ENCODE peak calls at places on chromosomes 16 and 17, in eight cellular contexts. W is PC-9; O is putamen; A is stimulated activated CD4-positive, alpha-beta T cell treated with anti-CD3 and anti-CD28 coated beads, Interleukin-4, amount 100 ng/mL, for 48 hours; U is fibroblast of the aortic adventitia; J is heart left ventricle; M is T follicular helper cell; S is HuH-7. P is an unnamed sample.

GRCh38 chr17:76949913-76950695 is 81.9 kb downstream of the MGAT5B start:
- DNase-seq in W (no peak), O (no peak), A (no peak), U (no peak), J (no peak), M (no peak), S (no peak), P (no peak)

GRCh38 chr16:78897299-78897698 is 703.2 kb downstream of the MAF start:
- DNase-seq in W (no peak), O (no peak), A (no peak), U (no peak), J (no peak), M (no peak), S (no peak), P (no peak)

GRCh38 chr16:64962786-64963185 is 159.1 kb downstream of the CDH11 start:
- DNase-seq in W (no peak), O (no peak), A (no peak), U (no peak), J (no peak), M (no peak), S (no peak), P (no peak)

GRCh38 chr17:73989671-73990070 is 213.8 kb upstream of the RPL38 start:
- DNase-seq in W (no peak), O (no peak), A (no peak), U (no peak), J (no peak), M (no peak), S (no peak), P (no peak)

GRCh38 chr16:75296606-75297005 is 45.2 kb upstream of the BCAR1 start:
- DNase-seq in W (no peak), O (peak; percentile 56), A (no peak), U (peak; percentile 28), J (peak; percentile 84), M (no peak), S (no peak), P (no peak)

GRCh38 chr16:75385507-75386152 is 47.7 kb downstream of the CFDP1 start:
- DNase-seq in W (no peak), O (peak; percentile 69), A (no peak), U (peak; percentile 95), J (peak; percentile 29), M (no peak), S (peak; percentile 30), P (peak; percentile 18)

GRCh38 chr17:46865100-46865499 is 13.7 kb downstream of the WNT9B start:
- DNase-seq in W (no peak), O (no peak), A (no peak), U (no peak), J (no peak), M (no peak), S (no peak), P (no peak)

GRCh38 chr16:19907161-19907992 is 22.7 kb upstream of the GPRC5B start:
- DNase-seq in W (peak; percentile 73), O (peak; percentile 37), A (peak; percentile 52), U (peak; percentile 70), J (peak; percentile 46), M (peak; percentile 44), S (peak; percentile 79), P (peak; percentile 21)

GRCh38 chr17:63250830-63251229 is 195.3 kb downstream of the CYB561 start:
- DNase-seq in W (no peak), O (no peak), A (no peak), U (peak; percentile 77), J (no peak), M (no peak), S (no peak), P (no peak)

GRCh38 chr17:50201226-50201854 is at the start of gene COL1A1:
- DNase-seq in W (no peak), O (no peak), A (no peak), U (peak; percentile 94), J (peak; percentile 80), M (no peak), S (no peak), P (no peak)

GRCh38 chr17:79655672-79656290 is 44.9 kb upstream of the RBFOX3 start:
- DNase-seq in W (no peak), O (no peak), A (no peak), U (no peak), J (no peak), M (no peak), S (no peak), P (no peak)

GRCh38 chr17:27244481-27245223 is 49.3 kb upstream of the WSB1 start:
- DNase-seq in W (no peak), O (peak; percentile 41), A (no peak), U (peak; percentile 99), J (peak; percentile 66), M (no peak), S (no peak), P (peak; percentile 68)

GRCh38 chr17:65222216-65222738 is 85.1 kb downstream of the RGS9 start:
- DNase-seq in W (no peak), O (no peak), A (no peak), U (no peak), J (no peak), M (no peak), S (no peak), P (no peak)

GRCh38 chr17:44105483-44105882 is 18.0 kb downstream of the HDAC5 start:
- DNase-seq in W (no peak), O (no peak), A (no peak), U (no peak), J (no peak), M (no peak), S (no peak), P (no peak)

GRCh38 chr17:12691173-12691572 is 25.5 kb downstream of the MYOCD start:
- DNase-seq in W (no peak), O (no peak), A (no peak), U (peak; percentile 3), J (no peak), M (no peak), S (no peak), P (no peak)

P was measured in brain pericyte.